ENCODE peak calls at places on chromosomes 2 and 18, in four cellular contexts. One of them, this sample, is unnamed.

GRCh38 chr2:240599141-240599583 is 12.6 kb downstream of the CAPN10 start:
- DNase-seq in A549: no peak
- DNase-seq in HCT116: no peak
- DNase-seq in SK-N-SH: no peak
- DNase-seq in this sample: no peak

GRCh38 chr2:200962821-200963128 is 685 bp downstream of the ORC2 start:
- DNase-seq in A549: no peak
- DNase-seq in HCT116: no peak
- DNase-seq in SK-N-SH: no peak
- DNase-seq in this sample: no peak

GRCh38 chr2:43312751-43313641 is 86.6 kb upstream of the ZFP36L2 start:
- DNase-seq in A549: no peak
- DNase-seq in HCT116: no peak
- DNase-seq in SK-N-SH: peak; percentile 49
- DNase-seq in this sample: no peak

GRCh38 chr2:98148968-98149697 is 62.2 kb downstream of the VWA3B start:
- DNase-seq in SK-N-SH: no peak
- DNase-seq in HCT116: peak; percentile 24
- DNase-seq in A549: peak; percentile 34
- DNase-seq in this sample: peak; percentile 81

GRCh38 chr18:29892960-29893558 is 1149.5 kb downstream of the DSC3 start:
- DNase-seq in A549: peak; percentile 8
- DNase-seq in SK-N-SH: peak; percentile 24
- DNase-seq in HCT116: no peak
- DNase-seq in this sample: peak; percentile 11

GRCh38 chr2:15577071-15577706 is 14.5 kb upstream of the DDX1 start:
- DNase-seq in HCT116: peak; percentile 69
- DNase-seq in SK-N-SH: peak; percentile 73
- DNase-seq in A549: peak; percentile 85
- DNase-seq in this sample: peak; percentile 85

GRCh38 chr2:31386648-31387047 is 27.9 kb downstream of the XDH start:
- DNase-seq in A549: peak; percentile 41
- DNase-seq in SK-N-SH: peak; percentile 55
- DNase-seq in HCT116: no peak
- DNase-seq in this sample: no peak

GRCh38 chr2:173943738-173944137 is 21.4 kb downstream of the SP3 start:
- DNase-seq in HCT116: no peak
- DNase-seq in SK-N-SH: no peak
- DNase-seq in A549: no peak
- DNase-seq in this sample: no peak

GRCh38 chr2:9545502-9545901 is 10.1 kb downstream of the ADAM17 start:
- DNase-seq in HCT116: no peak
- DNase-seq in A549: no peak
- DNase-seq in SK-N-SH: no peak
- DNase-seq in this sample: no peak

GRCh38 chr2:101781730-101782426 is 84.4 kb downstream of the MAP4K4 start:
- DNase-seq in SK-N-SH: no peak
- DNase-seq in A549: no peak
- DNase-seq in HCT116: no peak
- DNase-seq in this sample: no peak

GRCh38 chr18:1048048-1048447 is 143.4 kb downstream of the ADCYAP1 start:
- DNase-seq in HCT116: no peak
- DNase-seq in SK-N-SH: no peak
- DNase-seq in A549: no peak
- DNase-seq in this sample: no peak

GRCh38 chr18:58687871-58688308 is 16.6 kb downstream of the MALT1 start:
- DNase-seq in A549: no peak
- DNase-seq in SK-N-SH: no peak
- DNase-seq in HCT116: no peak
- DNase-seq in this sample: no peak

GRCh38 chr2:224369028-224369632 is 32.8 kb downstream of the FAM124B start:
- DNase-seq in HCT116: peak; percentile 37
- DNase-seq in SK-N-SH: peak; percentile 49
- DNase-seq in A549: peak; percentile 47
- DNase-seq in this sample: peak; percentile 63

GRCh38 chr2:151619337-151619989 is 114.8 kb downstream of the NEB start:
- DNase-seq in A549: peak; percentile 68
- DNase-seq in HCT116: no peak
- DNase-seq in SK-N-SH: no peak
- DNase-seq in this sample: peak; percentile 24

GRCh38 chr18:23191952-23192662 is 56.8 kb downstream of the CABLES1 start:
- DNase-seq in A549: no peak
- DNase-seq in SK-N-SH: peak; percentile 61
- DNase-seq in HCT116: no peak
- DNase-seq in this sample: no peak

GRCh38 chr2:51231071-51231470 is 199.1 kb upstream of the NRXN1 start:
- DNase-seq in HCT116: no peak
- DNase-seq in A549: no peak
- DNase-seq in SK-N-SH: no peak
- DNase-seq in this sample: no peak

GRCh38 chr2:173434729-173435345 is 80.2 kb downstream of the CDCA7 start:
- DNase-seq in HCT116: no peak
- DNase-seq in A549: no peak
- DNase-seq in SK-N-SH: no peak
- DNase-seq in this sample: no peak

GRCh38 chr2:46407852-46408455 is 71.4 kb upstream of the TMEM247 start:
- DNase-seq in SK-N-SH: no peak
- DNase-seq in HCT116: no peak
- DNase-seq in A549: no peak
- DNase-seq in this sample: no peak

GRCh38 chr2:240981273-240981672 is 17.1 kb upstream of the SNED1 start:
- DNase-seq in HCT116: no peak
- DNase-seq in A549: no peak
- DNase-seq in SK-N-SH: no peak
- DNase-seq in this sample: no peak

GRCh38 chr18:58638446-58638845 is 9.6 kb upstream of the ALPK2 start:
- DNase-seq in HCT116: no peak
- DNase-seq in A549: no peak
- DNase-seq in SK-N-SH: no peak
- DNase-seq in this sample: peak; percentile 66

GRCh38 chr2:159497256-159497655 is 119.1 kb downstream of the BAZ2B start:
- DNase-seq in A549: peak; percentile 82
- DNase-seq in SK-N-SH: peak; percentile 14
- DNase-seq in HCT116: peak; percentile 82
- DNase-seq in this sample: peak; percentile 85

GRCh38 chr2:85761-86160 is 39.5 kb upstream of the FAM110C start:
- DNase-seq in SK-N-SH: no peak
- DNase-seq in HCT116: no peak
- DNase-seq in A549: no peak
- DNase-seq in this sample: no peak

GRCh38 chr2:113328043-113328442 is 49.3 kb upstream of the PAX8 start:
- DNase-seq in SK-N-SH: no peak
- DNase-seq in A549: peak; percentile 52
- DNase-seq in HCT116: no peak
- DNase-seq in this sample: no peak

GRCh38 chr2:158291544-158292175 is 164.9 kb downstream of the CCDC148 start:
- DNase-seq in HCT116: no peak
- DNase-seq in SK-N-SH: no peak
- DNase-seq in A549: no peak
- DNase-seq in this sample: no peak

GRCh38 chr2:37527362-37527761 is 144.1 kb downstream of the CDC42EP3 start:
- DNase-seq in A549: no peak
- DNase-seq in HCT116: no peak
- DNase-seq in SK-N-SH: no peak
- DNase-seq in this sample: no peak

DNA sequence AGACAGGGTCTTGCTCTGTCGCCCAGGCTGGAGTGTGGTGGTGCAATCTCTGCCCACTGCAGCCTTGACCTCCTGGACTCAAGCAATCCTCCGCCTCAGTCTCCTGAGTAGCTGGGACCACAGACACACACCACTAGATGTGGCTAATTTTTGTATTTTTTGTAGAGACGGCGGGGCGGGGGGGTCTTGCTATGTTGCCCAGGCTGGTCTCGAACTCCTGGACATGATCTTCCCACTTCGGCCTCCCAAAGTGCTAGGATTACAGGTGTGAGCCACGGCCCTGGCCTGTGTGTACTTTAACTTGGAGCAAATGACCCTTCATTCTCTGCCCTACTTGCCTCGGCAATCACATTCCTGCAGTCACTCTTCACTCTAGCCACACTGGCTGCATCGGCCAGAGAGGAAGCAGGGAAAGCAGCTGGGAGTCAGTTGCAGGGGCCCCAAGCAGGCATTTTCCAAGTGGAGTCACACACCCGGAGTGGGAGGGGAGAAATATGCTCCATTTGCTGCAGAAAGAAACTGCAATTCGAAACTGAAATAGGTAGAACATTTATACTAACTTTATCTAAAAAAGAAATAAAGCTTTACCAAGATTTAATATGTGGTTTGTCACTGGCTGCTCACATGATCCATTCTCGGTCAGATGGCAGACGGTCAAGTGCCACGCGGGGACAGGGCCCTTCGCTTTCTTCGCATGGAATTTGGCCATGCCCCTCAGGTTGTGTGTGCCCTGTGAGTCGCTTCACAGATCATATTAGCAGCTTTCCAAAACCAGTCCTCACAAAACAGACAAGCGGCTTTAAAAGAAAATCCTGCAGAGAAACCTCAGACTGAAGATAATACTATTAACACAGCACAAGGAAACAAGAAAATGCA is 37.1 kb downstream of the FAM161A start:
- DNase-seq in A549: no peak
- DNase-seq in SK-N-SH: no peak
- DNase-seq in HCT116: no peak
- DNase-seq in this sample: no peak
- TF ChIP-seq MAX in A549: no peak
- TF ChIP-seq MAX in SK-N-SH: no peak
- TF ChIP-seq MAX in HCT116: no peak
- TF ChIP-seq MAX in this sample: no peak

DNA sequence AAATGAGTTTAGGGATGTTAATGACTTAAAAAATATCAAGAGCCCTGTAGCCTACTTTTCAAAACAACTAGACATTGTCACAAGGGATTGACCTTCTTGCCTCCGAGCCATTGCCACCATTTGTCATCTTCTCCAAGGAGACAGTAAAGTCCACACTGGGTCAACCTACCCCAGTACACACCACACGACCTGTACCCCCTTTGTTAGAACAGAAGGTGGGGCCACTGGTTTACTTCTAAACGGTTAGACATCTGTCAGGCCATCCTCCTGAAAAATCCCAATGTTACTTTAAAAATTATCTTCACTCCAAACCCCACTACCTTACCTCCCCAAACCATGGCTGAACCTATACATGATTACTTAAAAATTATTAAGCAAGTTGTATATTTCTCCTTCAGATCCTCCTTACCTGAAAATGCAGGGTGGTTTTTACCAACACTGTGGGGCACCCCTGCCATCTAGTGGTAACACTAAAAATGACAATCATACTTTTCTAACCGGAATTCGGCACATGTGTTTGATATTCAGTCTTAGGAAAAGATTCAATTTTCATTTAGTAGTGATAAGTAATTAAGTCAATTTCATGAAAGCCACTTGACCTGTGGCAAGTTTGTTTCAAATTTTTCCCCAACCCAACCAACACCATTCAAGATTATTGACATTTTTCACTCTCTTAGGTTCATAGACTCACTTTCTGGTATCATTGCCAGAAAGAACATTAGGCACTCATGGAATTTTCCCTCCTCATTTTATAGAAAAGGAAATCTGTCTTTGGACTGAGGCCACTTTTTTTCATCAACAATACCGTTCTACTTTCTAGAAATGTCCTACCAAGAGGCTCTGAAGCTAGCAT is 265.3 kb upstream of the PKDCC start:
- DNase-seq in SK-N-SH: peak; percentile 55
- DNase-seq in HCT116: peak; percentile 24
- DNase-seq in A549: peak; percentile 56
- DNase-seq in this sample: peak; percentile 55
- TF ChIP-seq MAX in SK-N-SH: no peak
- TF ChIP-seq MAX in HCT116: no peak
- TF ChIP-seq MAX in A549: no peak
- TF ChIP-seq MAX in this sample: peak; percentile 42

GRCh38 chr2:85503611-85504433 is 35.1 kb upstream of the MAT2A start:
- DNase-seq in SK-N-SH: no peak
- DNase-seq in HCT116: no peak
- DNase-seq in A549: no peak
- DNase-seq in this sample: peak; percentile 67
- TF ChIP-seq MAX in SK-N-SH: peak; percentile 68
- TF ChIP-seq MAX in HCT116: no peak
- TF ChIP-seq MAX in A549: no peak
- TF ChIP-seq MAX in this sample: no peak

GRCh38 chr2:134304726-134305509 is 51.0 kb downstream of the MGAT5 start:
- DNase-seq in HCT116: no peak
- DNase-seq in A549: no peak
- DNase-seq in SK-N-SH: no peak
- DNase-seq in this sample: no peak
- TF ChIP-seq MAX in HCT116: no peak
- TF ChIP-seq MAX in A549: no peak
- TF ChIP-seq MAX in SK-N-SH: no peak
- TF ChIP-seq MAX in this sample: no peak

GRCh38 chr2:229835601-229836283 is 86.1 kb downstream of the TRIP12 start:
- DNase-seq in SK-N-SH: no peak
- DNase-seq in A549: no peak
- DNase-seq in HCT116: no peak
- DNase-seq in this sample: no peak
- TF ChIP-seq MAX in SK-N-SH: no peak
- TF ChIP-seq MAX in A549: no peak
- TF ChIP-seq MAX in HCT116: no peak
- TF ChIP-seq MAX in this sample: no peak

This sample was measured in NB4.